ENCODE peak calls at places on chromosome 15, in four cellular contexts. E is HepG2, K is HCT116, B is K562. X is an unnamed sample.
A peak's percentile ranks its signal among the peaks of the same experiment; 100 is the strongest.

GRCh38 chr15:95174281-95174680 is 942.9 kb downstream of the MCTP2 start:
- DNase-seq in B (no peak), K (no peak), E (no peak), X (no peak)

GRCh38 chr15:86079491-86080266 is at the start of gene AGBL1:
- DNase-seq in B (no peak), K (no peak), E (no peak), X (no peak)

GRCh38 chr15:59622289-59622688 is 10.7 kb downstream of the GCNT3 start:
- DNase-seq in K (peak; percentile 42), E (peak; percentile 79), B (peak; percentile 55), X (peak; percentile 45)

GRCh38 chr15:85405467-85405866 is 25.1 kb downstream of the AKAP13 start:
- DNase-seq in E (no peak), B (no peak), K (no peak), X (no peak)

GRCh38 chr15:49664706-49665105 is 43.9 kb downstream of the DTWD1 start:
- DNase-seq in B (no peak), K (no peak), E (no peak), X (no peak)

GRCh38 chr15:72781621-72782020 is 1.9 kb downstream of the ADPGK start:
- DNase-seq in E (no peak), K (no peak), B (no peak), X (no peak)

GRCh38 chr15:78325092-78325843 is 14.9 kb upstream of the CRABP1 start:
- DNase-seq in E (no peak), B (no peak), K (no peak), X (no peak)

GRCh38 chr15:62455441-62455921 is 290.4 kb upstream of the C2CD4B start:
- DNase-seq in B (no peak), K (no peak), E (no peak), X (peak; percentile 52)

GRCh38 chr15:35166730-35167359 is 81.8 kb upstream of the NANOGP8 start:
- DNase-seq in E (no peak), K (no peak), B (peak; percentile 93), X (no peak)

GRCh38 chr15:85690546-85691226 is 104.0 kb downstream of the KLHL25 start:
- DNase-seq in B (no peak), E (no peak), K (no peak), X (no peak)

GRCh38 chr15:42581272-42581730 is 5.9 kb downstream of the STARD9 start:
- DNase-seq in K (no peak), E (peak; percentile 62), B (peak; percentile 83), X (no peak)

GRCh38 chr15:70463453-70463834 is 299.9 kb downstream of the UACA start:
- DNase-seq in K (no peak), E (no peak), B (no peak), X (no peak)

GRCh38 chr15:47514251-47514652 is 203.1 kb upstream of the SEMA6D start:
- DNase-seq in B (no peak), K (no peak), E (no peak), X (no peak)

GRCh38 chr15:51322622-51323296 is 15.6 kb downstream of the CYP19A1 start:
- DNase-seq in K (no peak), B (no peak), E (no peak), X (no peak)

GRCh38 chr15:29208352-29208751 is 61.3 kb downstream of the NSMCE3 start:
- DNase-seq in E (no peak), B (peak; percentile 2), K (no peak), X (no peak)

GRCh38 chr15:96849501-96849900 is 519.0 kb downstream of the NR2F2 start:
- DNase-seq in B (no peak), E (no peak), K (no peak), X (no peak)

GRCh38 chr15:31128477-31128876 is 27.0 kb upstream of the TRPM1 start:
- DNase-seq in K (no peak), B (no peak), E (no peak), X (no peak)

GRCh38 chr15:31127596-31128261 is 26.2 kb upstream of the TRPM1 start:
- DNase-seq in K (no peak), E (no peak), B (no peak), X (no peak)

GRCh38 chr15:31128919-31129768 is 27.6 kb upstream of the TRPM1 start:
- DNase-seq in K (no peak), E (peak; percentile 18), B (peak; percentile 67), X (peak; percentile 41)

GRCh38 chr15:31129769-31130303 is 28.3 kb upstream of the TRPM1 start:
- DNase-seq in K (no peak), B (no peak), E (no peak), X (no peak)

GRCh38 chr15:31125061-31125460 is 23.5 kb upstream of the TRPM1 start:
- DNase-seq in E (no peak), K (no peak), B (no peak), X (no peak)
- TF ChIP-seq POLR2AphosphoS5 in E (no peak), K (no peak), B (no peak), X (no peak)

DNA sequence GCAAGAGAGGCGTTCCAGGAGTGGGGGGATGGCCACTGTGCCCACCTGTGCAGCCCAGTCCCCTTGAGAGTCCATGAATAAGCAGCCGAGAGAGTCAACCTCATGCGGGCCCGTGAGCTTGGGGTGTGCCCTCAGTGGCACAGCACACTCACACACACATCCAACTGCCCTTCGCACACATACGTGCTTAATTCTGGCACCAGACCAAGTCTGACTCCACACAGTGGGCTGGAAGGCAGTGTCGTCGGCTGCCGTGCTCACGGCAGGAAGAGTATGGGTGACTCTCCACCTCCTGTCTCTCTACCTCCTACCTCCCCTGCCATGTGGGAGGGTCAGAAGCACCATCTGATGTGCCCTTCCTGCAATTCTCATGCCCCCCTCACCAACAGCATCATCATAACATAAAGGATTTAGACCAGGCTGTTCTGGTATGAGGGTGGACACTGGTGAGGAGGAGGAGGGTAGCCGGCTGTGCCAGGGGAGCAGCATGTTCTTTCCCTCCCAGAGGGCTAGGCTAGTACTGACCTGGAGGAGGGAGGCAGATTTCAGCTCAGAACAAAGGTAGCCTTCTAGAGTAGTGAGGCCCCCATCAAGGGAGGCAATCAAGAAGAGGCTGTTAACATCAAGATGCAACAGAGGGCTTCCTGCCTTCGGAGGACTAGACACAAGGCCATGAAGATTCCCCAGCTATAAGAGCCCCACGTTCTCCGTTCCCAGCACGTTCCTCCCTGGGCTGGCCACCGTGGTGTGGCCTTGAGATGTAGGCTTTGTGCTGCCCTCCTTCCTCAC is 5.3 kb upstream of the STRA6 start:
- DNase-seq in K (no peak), E (no peak), B (peak; percentile 26), X (no peak)
- H3K4me1 ChIP-seq in K (peaks cover 15% of the 10 kb centered on the region), E (peaks cover 55% of the 10 kb centered on the region), B (peaks cover 4% of the 10 kb centered on the region), X (peaks cover 12% of the 10 kb centered on the region)

GRCh38 chr15:98384328-98385029 is 263.9 kb upstream of the IGF1R start:
- DNase-seq in E (no peak), B (no peak), K (no peak), X (no peak)
- TF ChIP-seq TCF7L2 in E (no peak), B (no peak), K (no peak), X (no peak)

DNA sequence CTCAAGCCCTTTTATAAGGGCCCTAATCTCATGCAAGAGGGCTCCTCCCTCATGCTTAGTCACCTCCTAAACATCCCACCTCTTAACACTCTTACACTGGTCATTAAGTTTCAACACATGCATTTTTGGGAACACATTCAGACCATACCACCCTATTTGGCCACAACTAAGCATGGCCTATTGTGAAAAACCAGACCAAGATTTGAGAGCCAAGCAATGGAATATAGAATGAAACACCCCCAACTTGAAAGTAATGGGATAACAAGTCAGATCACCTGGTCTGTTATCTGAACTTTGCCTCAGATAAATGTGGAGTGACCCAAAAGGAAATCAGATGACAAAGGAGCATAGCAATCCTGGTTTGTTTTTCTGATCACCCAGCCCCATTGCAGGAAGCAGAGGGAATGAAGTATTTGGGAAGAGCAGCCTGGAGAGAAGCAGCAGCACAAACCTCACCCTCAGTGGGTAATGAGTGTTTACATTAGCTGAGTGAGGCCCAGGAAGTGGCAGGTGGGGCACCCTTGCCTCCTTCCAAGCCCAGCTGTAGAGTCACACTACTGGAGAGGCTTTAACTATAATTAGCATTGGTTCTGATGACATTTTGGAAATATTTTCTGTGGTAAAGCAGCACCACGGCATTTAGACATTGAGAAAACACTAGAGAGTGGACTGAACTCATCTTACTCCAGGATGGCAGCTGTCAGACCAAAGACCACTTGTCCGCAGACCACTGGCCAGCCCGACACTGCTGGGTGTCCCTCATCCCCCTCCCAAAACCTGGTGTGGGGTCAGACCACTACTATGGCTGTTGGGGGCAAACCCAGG is 48.8 kb upstream of the PRTG start:
- DNase-seq in K (no peak), B (no peak), E (no peak), X (no peak)
- TF ChIP-seq POLR2AphosphoS5 in K (no peak), B (no peak), E (no peak), X (no peak)

DNA sequence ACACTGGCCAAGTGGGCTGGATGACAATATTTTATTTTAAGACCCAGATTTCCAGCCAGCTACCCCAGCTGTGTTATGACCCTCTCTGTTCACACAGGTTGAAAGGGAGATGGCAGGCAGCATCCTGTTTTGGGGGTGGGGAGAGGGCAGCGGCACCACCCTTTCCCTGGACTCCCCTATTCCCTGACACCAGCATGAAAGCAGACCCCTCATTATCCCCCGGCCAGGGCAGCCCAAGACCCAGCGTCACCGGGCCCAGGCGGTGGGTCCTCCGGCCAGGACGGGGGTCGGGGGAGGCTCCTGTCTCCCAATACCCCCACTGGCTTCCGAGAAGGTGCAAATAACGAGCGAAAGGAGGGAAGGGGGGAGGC is 127.6 kb upstream of the MEF2A start:
- DNase-seq in K (no peak), E (no peak), B (no peak), X (no peak)
- H3K4me1 ChIP-seq in K (peaks cover 44% of the 10 kb centered on the region), E (peaks cover 53% of the 10 kb centered on the region), B (no peaks in the 10 kb centered on the region), X (peaks cover 25% of the 10 kb centered on the region)

GRCh38 chr15:75947117-75947516 is 43.4 kb downstream of the FBXO22 start:
- DNase-seq in E (no peak), K (no peak), B (no peak), X (no peak)
- TF ChIP-seq TCF7L2 in E (no peak), K (no peak), B (no peak), X (no peak)

DNA sequence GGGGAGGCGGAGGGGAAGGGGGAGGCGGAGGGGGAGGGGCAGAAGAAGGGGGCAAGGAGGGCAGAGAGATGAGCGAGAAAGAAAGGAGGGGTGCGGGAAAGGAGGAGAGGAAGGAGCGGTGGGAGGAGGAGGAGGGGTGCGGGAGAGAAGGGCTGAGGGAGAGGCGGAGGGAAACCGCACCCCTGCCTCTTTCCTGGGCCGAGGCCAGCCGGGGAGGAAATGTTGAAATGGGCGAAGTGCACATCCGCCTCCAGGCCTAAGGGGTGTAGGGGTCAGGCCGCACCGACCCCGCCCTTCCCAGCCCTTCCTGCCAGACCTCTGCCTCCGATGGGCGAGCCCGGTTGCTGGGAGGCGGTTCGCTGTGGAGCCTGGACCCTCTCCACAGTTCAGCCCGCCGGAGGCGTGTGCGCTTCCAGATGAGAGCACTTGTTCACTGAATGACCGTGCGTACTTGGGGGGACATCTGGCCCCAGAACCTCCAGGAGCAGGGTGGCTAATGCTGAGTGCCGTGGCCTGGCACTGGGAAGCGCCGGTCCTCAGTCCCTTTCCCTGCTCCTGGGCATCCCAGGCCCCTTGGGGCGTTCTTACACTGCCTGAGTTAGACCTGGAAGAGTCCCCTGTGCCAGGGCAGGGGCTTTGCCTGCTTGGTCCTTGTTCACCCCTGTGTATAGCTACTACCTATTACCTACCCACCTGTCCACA is 110.3 kb upstream of the KLF13 start:
- DNase-seq in E (peak; percentile 83), K (no peak), B (peak; percentile 24), X (no peak)
- TF ChIP-seq POLR2AphosphoS5 in E (peak; percentile 61), K (peak; percentile 57), B (no peak), X (peak; percentile 51)

X was measured in Panc1.